ENCODE peak calls at places on chromosome 9, in four cellular contexts. Z is stimulated activated CD4-positive, alpha-beta T cell treated with anti-CD3 and anti-CD28 coated beads, Interleukin-4, amount 100 ng/mL, for 1 hour; C is right lobe of liver; P is AG04450. W is an unnamed sample.

GRCh38 chr9:137307255-137308101 is 5.4 kb upstream of the NRARP start:
- DNase-seq in Z (no peak), C (no peak), P (no peak), W (peak)

GRCh38 chr9:113463418-113464285 is at the start of gene RGS3:
- DNase-seq in Z (no peak), C (peak), P (no peak), W (peak)

GRCh38 chr9:70772591-70772990 is 348.8 kb downstream of the TRPM3 start:
- DNase-seq in Z (no peak), C (no peak), P (no peak), W (no peak)

GRCh38 chr9:92196909-92197308 is 81.7 kb upstream of the SPTLC1 start:
- DNase-seq in Z (no peak), C (no peak), P (no peak), W (no peak)

GRCh38 chr9:118650407-118650806 is 718.8 kb downstream of the BRINP1 start:
- DNase-seq in Z (no peak), C (no peak), P (no peak), W (no peak)

GRCh38 chr9:94056442-94056974 is 27.8 kb upstream of the PTPDC1 start:
- DNase-seq in Z (no peak), C (no peak), P (peak), W (no peak)

GRCh38 chr9:131546336-131547084 is 1.2 kb downstream of the PRRT1B start:
- DNase-seq in Z (no peak), C (peak), P (no peak), W (no peak)

GRCh38 chr9:113616116-113616515 is 152.6 kb downstream of the RGS3 start:
- DNase-seq in Z (no peak), C (no peak), P (no peak), W (no peak)

GRCh38 chr9:111966851-111967250 is 70.2 kb downstream of the UGCG start:
- DNase-seq in Z (no peak), C (no peak), P (no peak), W (no peak)

GRCh38 chr9:35835216-35835604 is 6.2 kb downstream of the TMEM8B start:
- DNase-seq in Z (no peak), C (no peak), P (no peak), W (no peak)

GRCh38 chr9:111728617-111729366 is 65.9 kb downstream of the SHOC1 start:
- DNase-seq in Z (no peak), C (no peak), P (peak), W (no peak)

GRCh38 chr9:136264046-136264802 is 18.6 kb upstream of the QSOX2 start:
- DNase-seq in Z (no peak), C (no peak), P (no peak), W (no peak)

GRCh38 chr9:98995059-98995665 is 51.5 kb downstream of the COL15A1 start:
- DNase-seq in Z (no peak), C (no peak), P (no peak), W (no peak)

GRCh38 chr9:72858089-72858912 is 94.6 kb downstream of the ALDH1A1 start:
- DNase-seq in Z (no peak), C (peak), P (no peak), W (peak)

GRCh38 chr9:125747765-125748510 is 765 bp downstream of the PBX3 start:
- DNase-seq in Z (peak), C (peak), P (no peak), W (peak)

GRCh38 chr9:16414451-16414850 is 456.0 kb downstream of the BNC2 start:
- DNase-seq in Z (no peak), C (no peak), P (no peak), W (no peak)

GRCh38 chr9:419571-420156 is 205.0 kb downstream of the DOCK8 start:
- DNase-seq in Z (no peak), C (no peak), P (no peak), W (no peak)

GRCh38 chr9:70630971-70631370 is 216.5 kb upstream of the KLF9 start:
- DNase-seq in Z (no peak), C (no peak), P (no peak), W (no peak)

GRCh38 chr9:113566011-113566711 is 102.6 kb downstream of the RGS3 start:
- DNase-seq in Z (no peak), C (peak), P (no peak), W (no peak)

GRCh38 chr9:4026925-4027324 is 272.9 kb downstream of the GLIS3 start:
- DNase-seq in Z (no peak), C (no peak), P (no peak), W (no peak)

GRCh38 chr9:5994486-5994885 is 20.9 kb downstream of the RANBP6 start:
- DNase-seq in Z (no peak), C (no peak), P (no peak), W (no peak)